ENCODE peak calls at places on chromosomes 1 and 21, in five cellular contexts. A is stimulated activated CD4-positive, alpha-beta T cell treated with anti-CD3 and anti-CD28 coated beads, Interleukin-2, amount 100 ng/mL, for 48 hours; H is kidney tubule cell; U is hypothalamus; W is stimulated activated CD8-positive, alpha-beta memory T cell treated with anti-CD3 and anti-CD28 coated beads, Interleukin-7, amount 100 ng/mL, for 48 hours. Y is an unnamed sample.
A peak's percentile ranks its signal among the peaks of the same experiment; 100 is the strongest.

GRCh38 chr1:196381544-196381943 is 226.7 kb downstream of the KCNT2 start:
- DNase-seq in A (no peak), H (no peak), U (no peak), W (no peak), Y (no peak)

GRCh38 chr1:110433803-110434202 is 17.1 kb upstream of the PROK1 start:
- DNase-seq in A (no peak), H (peak; percentile 85), U (no peak), W (no peak), Y (no peak)

GRCh38 chr1:175920401-175920800 is 177.0 kb upstream of the TNR start:
- DNase-seq in A (no peak), H (no peak), U (no peak), W (no peak), Y (no peak)

GRCh38 chr21:39979321-39979720 is 112.1 kb downstream of the PCP4 start:
- DNase-seq in A (no peak), H (no peak), U (no peak), W (no peak), Y (no peak)

GRCh38 chr1:240522122-240522822 is 89.7 kb downstream of the GREM2 start:
- DNase-seq in A (no peak), H (no peak), U (no peak), W (no peak), Y (no peak)

GRCh38 chr1:51072040-51072439 is 30.0 kb upstream of the C1orf185 start:
- DNase-seq in A (no peak), H (no peak), U (no peak), W (no peak), Y (no peak)

GRCh38 chr1:57061369-57061768 is 95.6 kb upstream of the C8B start:
- DNase-seq in A (no peak), H (peak; percentile 62), U (no peak), W (no peak), Y (peak; percentile 4)

GRCh38 chr1:89942825-89943658 is 51.9 kb upstream of the ZNF326 start:
- DNase-seq in A (no peak), H (no peak), U (no peak), W (no peak), Y (no peak)

GRCh38 chr1:2415801-2416208 is 3.4 kb upstream of the PEX10 start:
- DNase-seq in A (no peak), H (no peak), U (no peak), W (no peak), Y (no peak)

GRCh38 chr1:39154553-39155361 is 49.7 kb upstream of the MACF1 start:
- DNase-seq in A (no peak), H (peak; percentile 92), U (peak; percentile 15), W (no peak), Y (no peak)